ENCODE peak calls at places on chromosomes 4 and X, in ten cellular contexts. Y, U, B, N, K, V, I, O, W and F are unnamed samples.
A peak's percentile ranks its signal among the peaks of the same experiment; 100 is the strongest.

GRCh38 chr4:185238261-185238681 is 28.9 kb downstream of the SNX25 start:
- DNase-seq in B (no peak), I (no peak), N (no peak), U (no peak), K (no peak), V (no peak), Y (no peak), O (no peak), W (no peak), F (no peak)

GRCh38 chr4:122672091-122672490 is 51.2 kb upstream of the IL21 start:
- DNase-seq in W (no peak), B (no peak), N (no peak), I (no peak), O (no peak), U (no peak), V (no peak), Y (no peak), K (no peak), F (no peak)

GRCh38 chrX:69317721-69318120 is 152.5 kb upstream of the PJA1 start:
- DNase-seq in K (no peak), O (no peak), Y (no peak), V (no peak), I (no peak), W (no peak), U (no peak), N (no peak), B (no peak), F (no peak)

GRCh38 chr4:90689739-90690138 is 562.5 kb downstream of the CCSER1 start:
- DNase-seq in I (no peak), W (no peak), U (no peak), Y (no peak), K (no peak), V (no peak), O (no peak), N (no peak), B (no peak), F (no peak)

GRCh38 chrX:46991664-46992063 is 79.4 kb downstream of the JADE3 start:
- DNase-seq in N (no peak), K (no peak), B (no peak), W (no peak), I (no peak), U (peak; percentile 88), O (no peak), V (no peak), Y (no peak), F (no peak)

GRCh38 chrX:47628980-47629379 is 750 bp downstream of the CFP start:
- DNase-seq in V (no peak), O (no peak), K (no peak), W (no peak), Y (no peak), N (no peak), B (no peak), U (peak; percentile 3), I (no peak), F (no peak)

GRCh38 chr4:123291329-123291728 is 105.3 kb upstream of the SPRY1 start:
- DNase-seq in O (no peak), W (no peak), V (no peak), I (no peak), B (no peak), U (no peak), Y (no peak), K (no peak), N (no peak), F (no peak)

GRCh38 chr4:156293657-156294297 is 340.1 kb upstream of the CTSO start:
- DNase-seq in I (no peak), N (peak; percentile 15), V (no peak), U (no peak), W (no peak), K (no peak), O (no peak), Y (no peak), B (no peak), F (no peak)

GRCh38 chr4:95232358-95233156 is 316.2 kb downstream of the UNC5C start:
- DNase-seq in O (peak; percentile 1), W (peak; percentile 52), V (no peak), N (no peak), U (no peak), B (no peak), I (no peak), K (no peak), Y (no peak), F (no peak)

GRCh38 chr4:2266181-2266580 is 4.3 kb upstream of the MXD4 start:
- DNase-seq in B (no peak), V (peak; percentile 85), Y (no peak), W (no peak), U (no peak), N (no peak), K (no peak), O (no peak), I (no peak), F (peak; percentile 6)

GRCh38 chr4:182695842-182696241 is 221.3 kb downstream of the DCTD start:
- DNase-seq in W (no peak), O (no peak), U (no peak), N (no peak), V (no peak), K (no peak), Y (no peak), B (no peak), I (no peak), F (no peak)

GRCh38 chr4:130712038-130712437 is 1616.1 kb downstream of the C4orf33 start:
- DNase-seq in V (no peak), O (no peak), K (no peak), Y (no peak), W (no peak), N (no peak), I (no peak), B (no peak), U (no peak), F (no peak)

GRCh38 chr4:186560647-186561046 is 5.3 kb upstream of the MTNR1A start:
- DNase-seq in Y (no peak), N (no peak), V (no peak), O (no peak), W (no peak), B (no peak), I (no peak), U (no peak), K (no peak), F (no peak)

GRCh38 chr4:115234405-115235093 is 121.1 kb upstream of the NDST4 start:
- DNase-seq in K (no peak), Y (no peak), B (peak; percentile 7), O (peak; percentile 1), V (no peak), I (no peak), U (peak; percentile 40), N (peak; percentile 19), W (no peak), F (no peak)

GRCh38 chrX:110204986-110205385 is 112.9 kb downstream of the AMMECR1 start:
- DNase-seq in N (no peak), O (no peak), I (no peak), U (no peak), B (no peak), V (no peak), Y (no peak), W (no peak), K (no peak), F (no peak)

GRCh38 chrX:124529786-124530185 is 183.4 kb downstream of the SH2D1A start:
- DNase-seq in V (no peak), W (no peak), I (no peak), N (no peak), O (no peak), K (no peak), U (no peak), B (no peak), Y (no peak), F (no peak)

GRCh38 chr4:1402021-1402515 is 4.2 kb downstream of the NKX1-1 start:
- DNase-seq in U (no peak), N (no peak), Y (no peak), W (no peak), I (no peak), K (peak; percentile 35), B (no peak), V (no peak), O (no peak), F (no peak)

GRCh38 chrX:134246282-134246681 is 9.3 kb downstream of the CCDC160 start:
- DNase-seq in I (no peak), W (no peak), U (no peak), N (no peak), K (no peak), Y (peak; percentile 3), B (no peak), O (no peak), V (no peak), F (no peak)